ENCODE peak calls at places on chromosomes 5 and 9, in nine cellular contexts. One of them, this sample, is unnamed.

GRCh38 chr5:111173476-111173875 is 50.7 kb upstream of the CAMK4 start:
- DNase-seq in brain microvascular endothelial cell: no peak
- DNase-seq in fibroblast of lung: peak; percentile 63
- DNase-seq in AG10803: no peak
- DNase-seq in heart right ventricle: no peak
- DNase-seq in A549: no peak
- DNase-seq in tibial nerve: no peak
- DNase-seq in AG09309: peak; percentile 8
- DNase-seq in PC-3: no peak
- DNase-seq in this sample: no peak

GRCh38 chr5:32707394-32707997 is 3.6 kb upstream of the NPR3 start:
- DNase-seq in fibroblast of lung: peak; percentile 34
- DNase-seq in brain microvascular endothelial cell: no peak
- DNase-seq in AG10803: peak; percentile 47
- DNase-seq in A549: peak; percentile 51
- DNase-seq in heart right ventricle: no peak
- DNase-seq in AG09309: no peak
- DNase-seq in PC-3: peak; percentile 68
- DNase-seq in tibial nerve: no peak
- DNase-seq in this sample: peak; percentile 63

GRCh38 chr9:34271618-34272017 is 57.5 kb downstream of the KIF24 start:
- DNase-seq in AG10803: no peak
- DNase-seq in tibial nerve: no peak
- DNase-seq in fibroblast of lung: peak; percentile 11
- DNase-seq in brain microvascular endothelial cell: no peak
- DNase-seq in heart right ventricle: no peak
- DNase-seq in PC-3: no peak
- DNase-seq in AG09309: no peak
- DNase-seq in A549: no peak
- DNase-seq in this sample: no peak

GRCh38 chr5:156505101-156505500 is 178.1 kb downstream of the SGCD start:
- DNase-seq in PC-3: no peak
- DNase-seq in tibial nerve: no peak
- DNase-seq in AG10803: no peak
- DNase-seq in brain microvascular endothelial cell: no peak
- DNase-seq in fibroblast of lung: no peak
- DNase-seq in AG09309: no peak
- DNase-seq in A549: no peak
- DNase-seq in heart right ventricle: no peak
- DNase-seq in this sample: no peak

GRCh38 chr5:33049845-33050244 is 338.7 kb downstream of the NPR3 start:
- DNase-seq in A549: peak; percentile 80
- DNase-seq in AG10803: peak; percentile 87
- DNase-seq in tibial nerve: no peak
- DNase-seq in fibroblast of lung: peak; percentile 97
- DNase-seq in PC-3: peak; percentile 94
- DNase-seq in heart right ventricle: no peak
- DNase-seq in AG09309: peak; percentile 48
- DNase-seq in brain microvascular endothelial cell: peak; percentile 94
- DNase-seq in this sample: peak; percentile 71

GRCh38 chr9:35517552-35518211 is 27.8 kb downstream of the RUSC2 start:
- DNase-seq in fibroblast of lung: no peak
- DNase-seq in AG09309: no peak
- DNase-seq in AG10803: no peak
- DNase-seq in PC-3: no peak
- DNase-seq in A549: no peak
- DNase-seq in heart right ventricle: no peak
- DNase-seq in tibial nerve: no peak
- DNase-seq in brain microvascular endothelial cell: no peak
- DNase-seq in this sample: no peak

GRCh38 chr9:17824191-17824926 is 245.5 kb downstream of the SH3GL2 start:
- DNase-seq in brain microvascular endothelial cell: peak; percentile 9
- DNase-seq in PC-3: no peak
- DNase-seq in heart right ventricle: no peak
- DNase-seq in AG09309: no peak
- DNase-seq in A549: no peak
- DNase-seq in tibial nerve: no peak
- DNase-seq in fibroblast of lung: peak; percentile 43
- DNase-seq in AG10803: peak; percentile 22
- DNase-seq in this sample: no peak

GRCh38 chr9:131934673-131935072 is 145.0 kb downstream of the MED27 start:
- DNase-seq in heart right ventricle: no peak
- DNase-seq in fibroblast of lung: no peak
- DNase-seq in brain microvascular endothelial cell: no peak
- DNase-seq in AG09309: no peak
- DNase-seq in tibial nerve: no peak
- DNase-seq in PC-3: no peak
- DNase-seq in AG10803: no peak
- DNase-seq in A549: no peak
- DNase-seq in this sample: no peak

DNA sequence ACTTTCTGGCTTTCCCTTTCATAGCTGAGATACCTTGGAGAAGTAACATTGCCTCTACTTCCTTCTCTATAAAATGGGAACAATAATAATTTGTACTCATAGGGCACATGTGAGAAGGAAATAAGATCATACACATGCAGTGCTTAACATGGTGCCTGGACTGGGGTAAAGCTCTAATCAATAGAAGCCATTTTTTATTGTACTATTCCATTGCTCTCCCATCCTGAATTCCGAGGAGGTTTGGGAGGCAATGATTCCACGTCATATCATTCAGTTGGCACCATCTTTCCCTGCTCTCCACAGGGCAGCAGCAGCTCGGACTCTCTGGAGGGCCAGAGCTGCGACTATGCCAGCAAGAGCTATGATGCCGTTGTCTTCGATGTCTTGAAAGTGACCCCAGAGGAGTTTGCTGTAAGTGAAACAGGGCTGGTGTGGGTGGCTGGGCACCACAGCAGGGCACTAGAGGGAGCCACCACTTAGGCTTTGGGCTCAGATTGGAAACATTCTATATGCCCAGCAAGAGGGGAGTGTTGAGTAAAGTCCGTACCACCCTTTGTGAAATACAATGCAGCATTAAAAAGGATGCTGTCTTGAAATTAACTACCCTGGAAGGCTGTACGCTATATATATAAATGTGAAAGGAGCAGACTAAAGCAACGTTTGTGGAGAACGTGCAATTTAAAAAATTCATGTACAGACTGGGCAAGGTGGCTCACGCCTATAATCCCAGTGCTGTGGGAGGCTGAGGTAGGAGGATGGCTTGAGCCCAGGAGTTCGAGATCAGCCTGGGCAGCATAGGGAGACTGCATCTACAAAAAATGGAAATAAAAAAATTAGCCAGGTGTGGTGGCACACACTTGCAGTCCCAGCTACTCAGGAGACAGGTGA is 51.2 kb downstream of the RALGPS1 start:
- DNase-seq in AG10803: peak; percentile 58
- DNase-seq in A549: peak; percentile 67
- DNase-seq in fibroblast of lung: peak; percentile 39
- DNase-seq in heart right ventricle: peak; percentile 52
- DNase-seq in PC-3: peak; percentile 55
- DNase-seq in brain microvascular endothelial cell: peak; percentile 53
- DNase-seq in AG09309: no peak
- DNase-seq in tibial nerve: peak; percentile 55
- DNase-seq in this sample: peak; percentile 81
- H3K4me3 ChIP-seq in AG10803: no peak overlapping the region
- H3K4me3 ChIP-seq in A549: no peak overlapping the region
- H3K4me3 ChIP-seq in fibroblast of lung: no peak overlapping the region
- H3K4me3 ChIP-seq in heart right ventricle: no peak overlapping the region
- H3K4me3 ChIP-seq in PC-3: no peak overlapping the region
- H3K4me3 ChIP-seq in brain microvascular endothelial cell: no peak overlapping the region
- H3K4me3 ChIP-seq in AG09309: no peak overlapping the region
- H3K4me3 ChIP-seq in tibial nerve: no peak overlapping the region
- H3K4me3 ChIP-seq in this sample: no peak overlapping the region

GRCh38 chr9:36640982-36641381 is 68.3 kb downstream of the MELK start:
- DNase-seq in brain microvascular endothelial cell: no peak
- DNase-seq in tibial nerve: no peak
- DNase-seq in AG09309: no peak
- DNase-seq in heart right ventricle: no peak
- DNase-seq in AG10803: no peak
- DNase-seq in fibroblast of lung: no peak
- DNase-seq in A549: no peak
- DNase-seq in PC-3: no peak
- DNase-seq in this sample: no peak

GRCh38 chr9:36642817-36643216 is 70.1 kb downstream of the MELK start:
- DNase-seq in tibial nerve: no peak
- DNase-seq in fibroblast of lung: no peak
- DNase-seq in heart right ventricle: no peak
- DNase-seq in brain microvascular endothelial cell: no peak
- DNase-seq in PC-3: no peak
- DNase-seq in AG10803: no peak
- DNase-seq in A549: no peak
- DNase-seq in AG09309: no peak
- DNase-seq in this sample: no peak

GRCh38 chr9:36632892-36633291 is 60.2 kb downstream of the MELK start:
- DNase-seq in AG09309: peak; percentile 11
- DNase-seq in A549: peak; percentile 36
- DNase-seq in AG10803: peak; percentile 47
- DNase-seq in tibial nerve: no peak
- DNase-seq in PC-3: peak; percentile 28
- DNase-seq in brain microvascular endothelial cell: peak; percentile 3
- DNase-seq in fibroblast of lung: peak; percentile 21
- DNase-seq in heart right ventricle: no peak
- DNase-seq in this sample: peak; percentile 66

DNA sequence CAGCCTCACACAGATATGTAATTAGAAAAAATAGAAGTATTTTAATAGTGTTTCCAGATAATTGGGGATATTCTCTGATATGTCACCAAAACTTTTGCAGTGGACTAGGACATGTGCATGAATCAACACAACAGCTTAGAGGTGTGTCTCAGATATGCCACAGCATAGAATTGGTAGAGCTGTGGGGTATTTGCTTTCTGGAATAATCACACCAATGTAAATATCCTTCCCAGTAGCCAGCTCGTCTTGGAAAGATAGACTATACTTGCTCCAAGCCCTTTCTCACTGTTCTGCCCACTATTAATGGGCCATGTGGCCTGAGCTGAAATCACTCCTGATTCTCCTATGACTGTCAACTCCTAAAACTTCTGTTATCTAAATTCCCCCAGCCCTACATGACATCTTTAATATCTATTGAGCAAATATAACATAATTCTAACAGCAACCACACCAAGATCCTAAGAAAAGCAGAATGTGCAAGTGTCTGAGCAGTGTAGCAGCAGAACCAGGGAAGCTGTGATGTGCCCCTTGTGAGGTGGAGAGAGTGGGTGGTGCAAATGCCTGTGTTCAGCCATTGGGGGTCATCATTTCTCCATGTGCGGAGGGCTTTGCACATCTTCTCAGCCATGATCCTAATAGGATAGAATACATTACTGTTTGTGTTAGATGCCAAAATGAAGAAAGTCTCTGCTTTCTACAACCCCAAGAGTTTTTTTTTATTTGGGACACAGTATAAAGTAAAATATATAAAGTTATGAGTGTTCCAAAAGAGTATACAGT is 65.0 kb downstream of the MELK start:
- DNase-seq in brain microvascular endothelial cell: peak; percentile 1
- DNase-seq in A549: no peak
- DNase-seq in AG10803: no peak
- DNase-seq in fibroblast of lung: no peak
- DNase-seq in tibial nerve: no peak
- DNase-seq in heart right ventricle: no peak
- DNase-seq in PC-3: no peak
- DNase-seq in AG09309: no peak
- DNase-seq in this sample: peak; percentile 17
- TF ChIP-seq CTCF in brain microvascular endothelial cell: peak; percentile 38
- TF ChIP-seq CTCF in A549: no peak
- TF ChIP-seq CTCF in AG10803: no peak
- TF ChIP-seq CTCF in fibroblast of lung: no peak
- TF ChIP-seq CTCF in tibial nerve: no peak
- TF ChIP-seq CTCF in heart right ventricle: no peak
- TF ChIP-seq CTCF in PC-3: no peak
- TF ChIP-seq CTCF in AG09309: no peak
- TF ChIP-seq CTCF in this sample: no peak

DNA sequence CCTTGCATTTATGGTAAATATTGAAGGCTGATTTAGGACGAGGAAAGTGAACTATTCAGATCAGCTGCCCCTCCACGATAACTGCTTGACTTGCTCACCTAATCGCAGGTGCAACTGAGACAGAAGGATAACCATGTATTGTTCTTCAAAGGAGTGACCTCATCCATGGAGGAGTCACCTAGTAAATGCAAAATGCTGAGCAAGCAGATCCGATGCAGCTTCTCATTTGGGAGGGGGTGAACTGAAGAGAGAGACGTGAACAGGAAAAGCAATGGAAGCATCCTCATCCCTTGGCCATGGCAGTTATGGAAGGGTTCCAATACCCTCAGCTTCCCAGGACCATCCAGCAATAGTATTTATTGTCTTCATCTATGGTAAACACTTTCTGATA is 47.5 kb downstream of the RASGRF2 start:
- DNase-seq in AG10803: no peak
- DNase-seq in PC-3: no peak
- DNase-seq in tibial nerve: no peak
- DNase-seq in heart right ventricle: no peak
- DNase-seq in brain microvascular endothelial cell: no peak
- DNase-seq in AG09309: no peak
- DNase-seq in fibroblast of lung: no peak
- DNase-seq in A549: no peak
- DNase-seq in this sample: no peak
- H3K4me3 ChIP-seq in AG10803: no peak overlapping the region
- H3K4me3 ChIP-seq in PC-3: no peak overlapping the region
- H3K4me3 ChIP-seq in tibial nerve: no peak overlapping the region
- H3K4me3 ChIP-seq in heart right ventricle: no peak overlapping the region
- H3K4me3 ChIP-seq in brain microvascular endothelial cell: no peak overlapping the region
- H3K4me3 ChIP-seq in AG09309: no peak overlapping the region
- H3K4me3 ChIP-seq in fibroblast of lung: no peak overlapping the region
- H3K4me3 ChIP-seq in A549: no peak overlapping the region
- H3K4me3 ChIP-seq in this sample: no peak overlapping the region

GRCh38 chr9:105270711-105271110 is 26.3 kb downstream of the SLC44A1 start:
- DNase-seq in PC-3: no peak
- DNase-seq in heart right ventricle: no peak
- DNase-seq in fibroblast of lung: no peak
- DNase-seq in A549: no peak
- DNase-seq in tibial nerve: no peak
- DNase-seq in AG10803: no peak
- DNase-seq in brain microvascular endothelial cell: no peak
- DNase-seq in AG09309: no peak
- DNase-seq in this sample: no peak
- TF ChIP-seq CTCF in PC-3: no peak
- TF ChIP-seq CTCF in heart right ventricle: no peak
- TF ChIP-seq CTCF in fibroblast of lung: no peak
- TF ChIP-seq CTCF in A549: no peak
- TF ChIP-seq CTCF in tibial nerve: no peak
- TF ChIP-seq CTCF in AG10803: no peak
- TF ChIP-seq CTCF in brain microvascular endothelial cell: no peak
- TF ChIP-seq CTCF in AG09309: no peak
- TF ChIP-seq CTCF in this sample: no peak

GRCh38 chr5:97118623-97119022 is 23.8 kb downstream of the LIX1 start:
- DNase-seq in AG10803: no peak
- DNase-seq in A549: no peak
- DNase-seq in fibroblast of lung: no peak
- DNase-seq in tibial nerve: no peak
- DNase-seq in AG09309: no peak
- DNase-seq in PC-3: no peak
- DNase-seq in brain microvascular endothelial cell: no peak
- DNase-seq in heart right ventricle: no peak
- DNase-seq in this sample: no peak
- H3K4me3 ChIP-seq in AG10803: no peak overlapping the region
- H3K4me3 ChIP-seq in A549: no peak overlapping the region
- H3K4me3 ChIP-seq in fibroblast of lung: no peak overlapping the region
- H3K4me3 ChIP-seq in tibial nerve: no peak overlapping the region
- H3K4me3 ChIP-seq in AG09309: no peak overlapping the region
- H3K4me3 ChIP-seq in PC-3: no peak overlapping the region
- H3K4me3 ChIP-seq in brain microvascular endothelial cell: no peak overlapping the region
- H3K4me3 ChIP-seq in heart right ventricle: no peak overlapping the region
- H3K4me3 ChIP-seq in this sample: no peak overlapping the region

GRCh38 chr5:3269400-3270169 is 326.0 kb upstream of the IRX1 start:
- DNase-seq in tibial nerve: no peak
- DNase-seq in AG10803: no peak
- DNase-seq in fibroblast of lung: no peak
- DNase-seq in heart right ventricle: no peak
- DNase-seq in A549: no peak
- DNase-seq in brain microvascular endothelial cell: no peak
- DNase-seq in AG09309: no peak
- DNase-seq in PC-3: no peak
- DNase-seq in this sample: no peak
- TF ChIP-seq CTCF in tibial nerve: no peak
- TF ChIP-seq CTCF in AG10803: no peak
- TF ChIP-seq CTCF in fibroblast of lung: no peak
- TF ChIP-seq CTCF in heart right ventricle: no peak
- TF ChIP-seq CTCF in A549: no peak
- TF ChIP-seq CTCF in brain microvascular endothelial cell: no peak
- TF ChIP-seq CTCF in AG09309: no peak
- TF ChIP-seq CTCF in PC-3: no peak
- TF ChIP-seq CTCF in this sample: no peak

This sample was measured in cardiac fibroblast.